ENCODE peak calls at places on chromosomes 3 and 15, in nine cellular contexts. A is thoracic aorta, M is heart left ventricle, D is OCI-LY7, U is GM12878, C is cardiac muscle cell, O is psoas muscle, X is SJSA1, L is stomach. H is an unnamed sample.

GRCh38 chr3:107206141-107206540 is 171.1 kb upstream of the CCDC54 start:
- DNase-seq in L (no peak), A (no peak), U (no peak), M (no peak), X (peak; percentile 43), C (peak; percentile 68), O (no peak), D (peak; percentile 35), H (peak; percentile 18)

GRCh38 chr3:180275176-180275575 is 238.4 kb upstream of the PEX5L start:
- DNase-seq in D (no peak), O (no peak), A (no peak), X (no peak), M (no peak), U (no peak), C (no peak), L (no peak), H (no peak)

GRCh38 chr3:5784656-5785055 is 597.1 kb downstream of the EDEM1 start:
- DNase-seq in M (no peak), A (no peak), D (no peak), O (no peak), C (no peak), U (no peak), X (no peak), L (no peak), H (no peak)

GRCh38 chr15:63892794-63893441 is 59.2 kb upstream of the HERC1 start:
- DNase-seq in X (no peak), M (no peak), L (peak; percentile 53), U (peak; percentile 75), A (no peak), O (no peak), D (no peak), C (no peak), H (peak; percentile 38)

GRCh38 chr3:120816728-120817127 is 74.2 kb downstream of the GTF2E1 start:
- DNase-seq in X (no peak), D (no peak), L (no peak), C (no peak), U (no peak), O (no peak), A (no peak), M (no peak), H (no peak)

GRCh38 chr3:159200176-159200575 is 398.3 kb downstream of the MFSD1 start:
- DNase-seq in U (no peak), A (no peak), O (no peak), D (no peak), M (no peak), C (no peak), L (no peak), X (no peak), H (no peak)

GRCh38 chr15:72482275-72482674 is 8.1 kb downstream of the ARIH1 start:
- DNase-seq in X (no peak), L (no peak), A (no peak), O (no peak), M (no peak), C (no peak), U (no peak), D (no peak), H (no peak)

GRCh38 chr3:10492351-10493201 is 12.8 kb downstream of the ATP2B2 start:
- DNase-seq in U (no peak), L (no peak), X (no peak), O (peak; percentile 11), M (no peak), D (no peak), A (no peak), C (no peak), H (no peak)

GRCh38 chr15:93830221-93830765 is 401.1 kb upstream of the MCTP2 start:
- DNase-seq in X (no peak), U (no peak), M (no peak), O (no peak), L (no peak), A (no peak), C (no peak), D (no peak), H (no peak)

GRCh38 chr3:177804646-177805045 is 607.4 kb upstream of the TBL1XR1 start:
- DNase-seq in L (no peak), M (no peak), D (no peak), O (no peak), C (no peak), A (no peak), X (no peak), U (no peak), H (no peak)

GRCh38 chr3:129665024-129665768 is 58.7 kb upstream of the PLXND1 start:
- DNase-seq in D (no peak), U (no peak), M (no peak), X (peak; percentile 50), L (no peak), C (no peak), A (no peak), O (no peak), H (no peak)

GRCh38 chr3:114861666-114862065 is 285.4 kb downstream of the ZBTB20 start:
- DNase-seq in L (no peak), M (no peak), U (no peak), A (no peak), C (no peak), D (no peak), X (no peak), O (no peak), H (no peak)

GRCh38 chr15:51736069-51736468 is 1.4 kb downstream of the LYSMD2 start:
- DNase-seq in U (peak; percentile 74), M (no peak), O (no peak), L (no peak), X (no peak), C (no peak), D (no peak), A (no peak), H (peak; percentile 16)

GRCh38 chr3:14792691-14793121 is 26.1 kb upstream of the FGD5 start:
- DNase-seq in X (no peak), A (no peak), M (no peak), U (no peak), C (no peak), L (no peak), D (no peak), O (peak; percentile 54), H (no peak)

GRCh38 chr15:43410572-43411214 is 39.8 kb downstream of the TUBGCP4 start:
- DNase-seq in A (no peak), M (no peak), C (no peak), X (no peak), U (no peak), L (no peak), D (no peak), O (no peak), H (no peak)

DNA sequence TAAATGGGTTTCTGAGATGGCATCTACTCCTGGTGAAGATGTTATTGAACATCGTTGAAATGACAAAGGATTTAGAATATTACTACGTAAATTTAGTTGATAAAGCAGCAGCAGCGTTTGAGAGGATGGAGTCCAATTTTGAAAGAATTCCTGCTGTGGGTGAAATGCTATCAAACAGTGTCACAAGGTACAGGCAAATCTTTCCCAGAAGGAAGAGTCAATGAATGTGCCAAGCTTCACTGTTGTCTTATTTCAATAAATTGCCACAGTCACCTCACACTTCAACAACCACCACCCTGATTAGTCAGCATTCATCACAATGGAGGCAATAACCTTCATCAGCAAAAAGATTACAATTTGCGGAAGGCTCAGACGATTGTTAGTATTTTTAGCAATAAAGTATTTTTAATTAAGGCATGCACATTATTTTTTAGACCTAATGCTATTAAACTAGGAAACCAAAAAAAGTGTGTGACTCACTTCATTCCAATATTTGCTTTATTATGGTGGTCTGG is 142.8 kb downstream of the UNC13C start:
- DNase-seq in L (no peak), M (no peak), X (no peak), D (no peak), O (no peak), C (no peak), U (no peak), A (no peak), H (no peak)
- H3K4me1 ChIP-seq in L (no peaks in the 10 kb centered on the region), M (no peaks in the 10 kb centered on the region), X (no peaks in the 10 kb centered on the region), D (no peaks in the 10 kb centered on the region), O (no peaks in the 10 kb centered on the region), C (no peaks in the 10 kb centered on the region), U (no peaks in the 10 kb centered on the region), A (no peaks in the 10 kb centered on the region), H (no peaks in the 10 kb centered on the region)

GRCh38 chr3:71444861-71445259 is 138.7 kb downstream of the FOXP1 start:
- DNase-seq in M (no peak), D (no peak), X (no peak), C (no peak), U (no peak), O (no peak), L (no peak), A (no peak), H (no peak)

GRCh38 chr3:71447803-71448202 is 135.7 kb downstream of the FOXP1 start:
- DNase-seq in L (no peak), A (no peak), D (no peak), O (no peak), X (no peak), U (no peak), M (no peak), C (no peak), H (no peak)

GRCh38 chr3:71446734-71447133 is 136.8 kb downstream of the FOXP1 start:
- DNase-seq in L (no peak), X (no peak), C (peak; percentile 29), D (no peak), A (no peak), M (no peak), O (no peak), U (no peak), H (no peak)

GRCh38 chr3:71446260-71446659 is 137.3 kb downstream of the FOXP1 start:
- DNase-seq in U (no peak), L (no peak), A (no peak), M (no peak), C (no peak), X (no peak), D (no peak), O (no peak), H (no peak)

GRCh38 chr3:71447197-71447596 is 136.3 kb downstream of the FOXP1 start:
- DNase-seq in U (no peak), O (peak; percentile 70), L (no peak), M (no peak), D (no peak), A (no peak), X (no peak), C (no peak), H (no peak)
- H3K4me1 ChIP-seq in U (peaks cover 14% of the 10 kb centered on the region), O (peaks cover 28% of the 10 kb centered on the region), L (peaks cover 7% of the 10 kb centered on the region), M (peaks cover 52% of the 10 kb centered on the region), D (peaks cover 100% of the 10 kb centered on the region), A (peaks cover 8% of the 10 kb centered on the region), X (peaks cover 26% of the 10 kb centered on the region), C (peaks cover 60% of the 10 kb centered on the region), H (no peaks in the 10 kb centered on the region)

GRCh38 chr3:4533489-4534443 is 40.6 kb downstream of the ITPR1 start:
- DNase-seq in D (no peak), L (no peak), M (no peak), O (no peak), A (peak; percentile 22), C (no peak), X (no peak), U (no peak), H (peak; percentile 22)
- H3K4me1 ChIP-seq in D (no peaks in the 10 kb centered on the region), L (peaks cover 34% of the 10 kb centered on the region), M (peaks cover 63% of the 10 kb centered on the region), O (peaks cover 14% of the 10 kb centered on the region), A (peaks cover 38% of the 10 kb centered on the region), C (peaks cover 33% of the 10 kb centered on the region), X (no peaks in the 10 kb centered on the region), U (no peaks in the 10 kb centered on the region), H (no peaks in the 10 kb centered on the region)

DNA sequence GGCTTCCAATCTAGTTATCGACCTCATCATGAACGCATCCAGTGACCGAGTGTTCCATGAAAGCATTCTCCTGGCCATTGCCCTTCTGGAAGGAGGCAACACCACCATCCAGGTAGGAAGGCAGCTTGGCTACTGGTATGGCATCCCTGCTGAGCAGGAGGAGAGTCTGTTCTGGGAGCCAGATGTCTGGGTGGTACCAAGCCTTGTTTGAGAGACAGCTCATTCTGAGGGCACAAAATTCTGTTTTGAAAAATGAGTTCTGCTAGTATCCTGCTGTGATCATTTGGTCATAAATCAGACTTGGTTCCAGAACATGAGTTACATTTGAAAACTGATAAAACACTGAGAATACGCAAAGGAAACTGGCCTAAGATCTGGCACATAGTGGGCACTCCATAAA is 242.1 kb downstream of the ITPR1 start:
- DNase-seq in X (no peak), D (no peak), M (no peak), O (no peak), A (no peak), U (no peak), L (no peak), C (no peak), H (no peak)
- H3K4me1 ChIP-seq in X (no peaks in the 10 kb centered on the region), D (no peaks in the 10 kb centered on the region), M (peaks cover 40% of the 10 kb centered on the region), O (peaks cover 6% of the 10 kb centered on the region), A (no peaks in the 10 kb centered on the region), U (no peaks in the 10 kb centered on the region), L (no peaks in the 10 kb centered on the region), C (peaks cover 9% of the 10 kb centered on the region), H (no peaks in the 10 kb centered on the region)